ENCODE peak calls at places on chromosomes 4 and X, in seven cellular contexts. H, R, I, F, Q, G and P are unnamed samples.

GRCh38 chrX:109830704-109831206 is 97.7 kb upstream of the ACSL4 start:
- DNase-seq in G (peak; percentile 40), F (no peak), I (no peak), Q (no peak), R (no peak), H (no peak), P (no peak)

GRCh38 chr4:65698631-65699030 is 28.3 kb upstream of the EPHA5 start:
- DNase-seq in I (no peak), Q (no peak), F (no peak), H (no peak), R (no peak), G (no peak), P (no peak)

GRCh38 chrX:66019974-66020373 is 19.9 kb downstream of the VSIG4 start:
- DNase-seq in Q (no peak), R (no peak), H (no peak), I (no peak), G (no peak), F (no peak), P (no peak)

GRCh38 chr4:43331226-43332078 is 438.9 kb downstream of the GRXCR1 start:
- DNase-seq in Q (no peak), R (no peak), I (no peak), G (peak; percentile 64), H (no peak), F (no peak), P (no peak)

GRCh38 chrX:115650916-115651315 is 89.9 kb downstream of the PLS3 start:
- DNase-seq in I (peak; percentile 8), G (peak; percentile 48), H (peak; percentile 4), Q (no peak), R (no peak), F (peak; percentile 48), P (no peak)

GRCh38 chrX:31546130-31546529 is 474.3 kb upstream of the FTHL17 start:
- DNase-seq in H (no peak), F (no peak), G (peak; percentile 84), I (no peak), Q (no peak), R (no peak), P (no peak)

GRCh38 chr4:119124314-119124713 is 11.3 kb upstream of the MYOZ2 start:
- DNase-seq in F (no peak), R (no peak), Q (no peak), G (peak; percentile 28), H (no peak), I (no peak), P (no peak)

GRCh38 chrX:47483310-47484268 is 567 bp upstream of the ZNF41 start:
- DNase-seq in R (no peak), G (peak; percentile 58), H (peak; percentile 4), F (no peak), I (no peak), Q (peak; percentile 44), P (peak; percentile 54)

GRCh38 chr4:985123-985830 is 1.6 kb upstream of the IDUA start:
- DNase-seq in G (peak; percentile 54), I (no peak), H (peak; percentile 98), Q (peak; percentile 90), R (peak; percentile 52), F (no peak), P (peak; percentile 90)

GRCh38 chr4:3371038-3371437 is 70.7 kb upstream of the HGFAC start:
- DNase-seq in G (no peak), Q (peak; percentile 40), R (no peak), H (no peak), I (no peak), F (no peak), P (no peak)

GRCh38 chrX:53284684-53285447 is 3.5 kb upstream of the IQSEC2 start:
- DNase-seq in R (no peak), I (peak; percentile 39), Q (peak; percentile 66), H (peak; percentile 43), F (peak; percentile 75), G (peak; percentile 51), P (peak; percentile 46)

GRCh38 chr4:146340798-146341197 is 126.5 kb downstream of the REELD1 start:
- DNase-seq in H (no peak), G (peak; percentile 73), F (no peak), R (no peak), Q (no peak), I (peak; percentile 31), P (no peak)